ENCODE peak calls at places on chromosome 11, in seven cellular contexts. One of them, this sample, is unnamed.

GRCh38 chr11:132035736-132036135 is 665.3 kb downstream of the NTM start:
- DNase-seq in HAP-1: no peak
- DNase-seq in transverse colon: no peak
- DNase-seq in nephron progenitor cell: no peak
- DNase-seq in CD8-positive, alpha-beta T cell: no peak
- DNase-seq in stimulated activated naive B cell treated with anti-CD40 and anti-IgM and Interleukin-4, amounts not matched to agents 10 μg/mL and 1 μg/mL and 100 μg/mL, for 72 hours: no peak
- DNase-seq in NCI-H2171: no peak
- DNase-seq in this sample: no peak

GRCh38 chr11:8913961-8914660 is 3.1 kb downstream of the AKIP1 start:
- DNase-seq in CD8-positive, alpha-beta T cell: peak
- DNase-seq in NCI-H2171: peak
- DNase-seq in nephron progenitor cell: peak
- DNase-seq in transverse colon: peak
- DNase-seq in HAP-1: no peak
- DNase-seq in stimulated activated naive B cell treated with anti-CD40 and anti-IgM and Interleukin-4, amounts not matched to agents 10 μg/mL and 1 μg/mL and 100 μg/mL, for 72 hours: no peak
- DNase-seq in this sample: peak

GRCh38 chr11:106507645-106508306 is 430.3 kb downstream of the AASDHPPT start:
- DNase-seq in HAP-1: no peak
- DNase-seq in transverse colon: no peak
- DNase-seq in NCI-H2171: no peak
- DNase-seq in stimulated activated naive B cell treated with anti-CD40 and anti-IgM and Interleukin-4, amounts not matched to agents 10 μg/mL and 1 μg/mL and 100 μg/mL, for 72 hours: no peak
- DNase-seq in CD8-positive, alpha-beta T cell: no peak
- DNase-seq in nephron progenitor cell: no peak
- DNase-seq in this sample: no peak

GRCh38 chr11:125057370-125058060 is 5.6 kb upstream of the SLC37A2 start:
- DNase-seq in HAP-1: no peak
- DNase-seq in CD8-positive, alpha-beta T cell: no peak
- DNase-seq in nephron progenitor cell: no peak
- DNase-seq in NCI-H2171: no peak
- DNase-seq in transverse colon: no peak
- DNase-seq in stimulated activated naive B cell treated with anti-CD40 and anti-IgM and Interleukin-4, amounts not matched to agents 10 μg/mL and 1 μg/mL and 100 μg/mL, for 72 hours: no peak
- DNase-seq in this sample: no peak

GRCh38 chr11:35237860-35238715 is 99.1 kb downstream of the CD44 start:
- DNase-seq in HAP-1: peak
- DNase-seq in NCI-H2171: peak
- DNase-seq in CD8-positive, alpha-beta T cell: peak
- DNase-seq in nephron progenitor cell: peak
- DNase-seq in transverse colon: peak
- DNase-seq in stimulated activated naive B cell treated with anti-CD40 and anti-IgM and Interleukin-4, amounts not matched to agents 10 μg/mL and 1 μg/mL and 100 μg/mL, for 72 hours: peak
- DNase-seq in this sample: no peak

GRCh38 chr11:93330446-93330984 is at the start of gene DEUP1:
- DNase-seq in NCI-H2171: no peak
- DNase-seq in nephron progenitor cell: peak
- DNase-seq in stimulated activated naive B cell treated with anti-CD40 and anti-IgM and Interleukin-4, amounts not matched to agents 10 μg/mL and 1 μg/mL and 100 μg/mL, for 72 hours: no peak
- DNase-seq in transverse colon: peak
- DNase-seq in CD8-positive, alpha-beta T cell: no peak
- DNase-seq in HAP-1: no peak
- DNase-seq in this sample: no peak

GRCh38 chr11:28585007-28585406 is 476.8 kb downstream of the METTL15 start:
- DNase-seq in CD8-positive, alpha-beta T cell: no peak
- DNase-seq in NCI-H2171: no peak
- DNase-seq in stimulated activated naive B cell treated with anti-CD40 and anti-IgM and Interleukin-4, amounts not matched to agents 10 μg/mL and 1 μg/mL and 100 μg/mL, for 72 hours: no peak
- DNase-seq in transverse colon: no peak
- DNase-seq in nephron progenitor cell: no peak
- DNase-seq in HAP-1: no peak
- DNase-seq in this sample: no peak

GRCh38 chr11:9646324-9646723 is 17.6 kb upstream of the SWAP70 start:
- DNase-seq in NCI-H2171: no peak
- DNase-seq in nephron progenitor cell: no peak
- DNase-seq in stimulated activated naive B cell treated with anti-CD40 and anti-IgM and Interleukin-4, amounts not matched to agents 10 μg/mL and 1 μg/mL and 100 μg/mL, for 72 hours: no peak
- DNase-seq in HAP-1: no peak
- DNase-seq in CD8-positive, alpha-beta T cell: no peak
- DNase-seq in transverse colon: no peak
- DNase-seq in this sample: no peak

GRCh38 chr11:70159612-70160570 is 43.2 kb upstream of the FADD start:
- DNase-seq in transverse colon: peak
- DNase-seq in CD8-positive, alpha-beta T cell: no peak
- DNase-seq in NCI-H2171: no peak
- DNase-seq in HAP-1: no peak
- DNase-seq in stimulated activated naive B cell treated with anti-CD40 and anti-IgM and Interleukin-4, amounts not matched to agents 10 μg/mL and 1 μg/mL and 100 μg/mL, for 72 hours: no peak
- DNase-seq in nephron progenitor cell: no peak
- DNase-seq in this sample: no peak

GRCh38 chr11:118006153-118006534 is 19.9 kb downstream of the IL10RA start:
- DNase-seq in NCI-H2171: no peak
- DNase-seq in transverse colon: no peak
- DNase-seq in nephron progenitor cell: no peak
- DNase-seq in CD8-positive, alpha-beta T cell: no peak
- DNase-seq in stimulated activated naive B cell treated with anti-CD40 and anti-IgM and Interleukin-4, amounts not matched to agents 10 μg/mL and 1 μg/mL and 100 μg/mL, for 72 hours: no peak
- DNase-seq in HAP-1: no peak
- DNase-seq in this sample: no peak

GRCh38 chr11:120431633-120432032 is 79.9 kb upstream of the GRIK4 start:
- DNase-seq in stimulated activated naive B cell treated with anti-CD40 and anti-IgM and Interleukin-4, amounts not matched to agents 10 μg/mL and 1 μg/mL and 100 μg/mL, for 72 hours: no peak
- DNase-seq in transverse colon: no peak
- DNase-seq in HAP-1: no peak
- DNase-seq in nephron progenitor cell: no peak
- DNase-seq in NCI-H2171: no peak
- DNase-seq in CD8-positive, alpha-beta T cell: no peak
- DNase-seq in this sample: no peak

GRCh38 chr11:68297812-68298658 is 14.4 kb upstream of the LRP5 start:
- DNase-seq in NCI-H2171: no peak
- DNase-seq in HAP-1: peak
- DNase-seq in CD8-positive, alpha-beta T cell: peak
- DNase-seq in transverse colon: peak
- DNase-seq in stimulated activated naive B cell treated with anti-CD40 and anti-IgM and Interleukin-4, amounts not matched to agents 10 μg/mL and 1 μg/mL and 100 μg/mL, for 72 hours: peak
- DNase-seq in nephron progenitor cell: peak
- DNase-seq in this sample: peak

GRCh38 chr11:13535819-13536218 is 40.0 kb upstream of the PTH start:
- DNase-seq in HAP-1: no peak
- DNase-seq in NCI-H2171: no peak
- DNase-seq in nephron progenitor cell: no peak
- DNase-seq in stimulated activated naive B cell treated with anti-CD40 and anti-IgM and Interleukin-4, amounts not matched to agents 10 μg/mL and 1 μg/mL and 100 μg/mL, for 72 hours: no peak
- DNase-seq in transverse colon: no peak
- DNase-seq in CD8-positive, alpha-beta T cell: no peak
- DNase-seq in this sample: no peak

GRCh38 chr11:64661146-64661545 is 61.9 kb downstream of the NRXN2 start:
- DNase-seq in HAP-1: no peak
- DNase-seq in nephron progenitor cell: no peak
- DNase-seq in stimulated activated naive B cell treated with anti-CD40 and anti-IgM and Interleukin-4, amounts not matched to agents 10 μg/mL and 1 μg/mL and 100 μg/mL, for 72 hours: no peak
- DNase-seq in CD8-positive, alpha-beta T cell: no peak
- DNase-seq in transverse colon: no peak
- DNase-seq in NCI-H2171: no peak
- DNase-seq in this sample: no peak

GRCh38 chr11:118274184-118274583 is 10.1 kb upstream of the MPZL2 start:
- DNase-seq in stimulated activated naive B cell treated with anti-CD40 and anti-IgM and Interleukin-4, amounts not matched to agents 10 μg/mL and 1 μg/mL and 100 μg/mL, for 72 hours: no peak
- DNase-seq in CD8-positive, alpha-beta T cell: no peak
- DNase-seq in HAP-1: no peak
- DNase-seq in nephron progenitor cell: no peak
- DNase-seq in NCI-H2171: no peak
- DNase-seq in transverse colon: no peak
- DNase-seq in this sample: no peak

GRCh38 chr11:71301858-71302533 is 49.6 kb upstream of the SHANK2 start:
- DNase-seq in stimulated activated naive B cell treated with anti-CD40 and anti-IgM and Interleukin-4, amounts not matched to agents 10 μg/mL and 1 μg/mL and 100 μg/mL, for 72 hours: no peak
- DNase-seq in nephron progenitor cell: no peak
- DNase-seq in NCI-H2171: no peak
- DNase-seq in HAP-1: no peak
- DNase-seq in transverse colon: no peak
- DNase-seq in CD8-positive, alpha-beta T cell: no peak
- DNase-seq in this sample: no peak

This sample was measured in activated effector memory CD4-positive, alpha-beta T cell treated with Interleukin-2 at 50 U/mL for 16 hours.